ENCODE peak calls at places on chromosomes 16 and 17, in nine cellular contexts. D, O, P, J, F, R, T, B and C are unnamed samples.

GRCh38 chr17:50946223-50946890 is 80.2 kb upstream of the TOB1 start:
- DNase-seq in R (no peak), P (no peak), B (no peak), J (no peak), F (no peak), T (no peak), D (no peak), O (no peak), C (peak)

GRCh38 chr16:79756571-79756970 is 156.0 kb upstream of the MAF start:
- DNase-seq in O (no peak), T (no peak), R (no peak), D (no peak), J (no peak), F (no peak), P (no peak), B (no peak), C (no peak)

GRCh38 chr17:30922235-30922993 is 669 bp downstream of the ADAP2 start:
- DNase-seq in P (no peak), D (peak), T (no peak), O (no peak), F (no peak), J (no peak), B (peak), R (no peak), C (no peak)

GRCh38 chr16:84358601-84359295 is 9.6 kb upstream of the ATP2C2 start:
- DNase-seq in R (no peak), D (no peak), J (no peak), T (no peak), O (no peak), P (no peak), B (no peak), F (no peak), C (no peak)

GRCh38 chr16:81650982-81651562 is 128.0 kb upstream of the PLCG2 start:
- DNase-seq in O (peak), R (no peak), F (no peak), D (no peak), B (no peak), J (no peak), P (peak), T (peak), C (peak)

GRCh38 chr16:65767125-65767524 is 599.4 kb upstream of the CDH5 start:
- DNase-seq in P (no peak), B (no peak), D (no peak), T (no peak), J (no peak), F (no peak), O (no peak), R (peak), C (no peak)

GRCh38 chr17:63433746-63434591 is 12.1 kb downstream of the CYB561 start:
- DNase-seq in T (peak), R (peak), P (peak), D (peak), F (no peak), B (no peak), O (no peak), J (no peak), C (peak)

GRCh38 chr17:80082403-80083135 is 18.8 kb upstream of the GAA start:
- DNase-seq in O (peak), D (peak), T (peak), J (no peak), F (peak), B (peak), P (peak), R (peak), C (peak)

GRCh38 chr17:14006249-14006942 is 62.9 kb upstream of the COX10 start:
- DNase-seq in T (no peak), R (no peak), P (no peak), J (no peak), F (no peak), B (no peak), O (no peak), D (no peak), C (no peak)

GRCh38 chr16:8855972-8856371 is 12.8 kb downstream of the CARHSP1 start:
- DNase-seq in J (no peak), P (no peak), T (no peak), F (no peak), B (no peak), R (no peak), O (no peak), D (no peak), C (no peak)

GRCh38 chr16:89687092-89687940 is 827 bp downstream of the CDK10 start:
- DNase-seq in T (no peak), O (no peak), R (peak), D (peak), J (no peak), F (no peak), B (no peak), P (peak), C (no peak)